ENCODE peak calls at places on chromosomes 13 and 19, in seven cellular contexts. I is heart right ventricle, J is A549, Z is bronchial epithelial cell, S is choroid plexus epithelial cell, D is HepG2, U is brain microvascular endothelial cell. K is an unnamed sample.

GRCh38 chr19:3276341-3276799 is 51.9 kb downstream of the CELF5 start:
- DNase-seq in I (no peak), J (peak; percentile 58), Z (peak; percentile 71), S (peak; percentile 4), D (peak; percentile 60), U (no peak), K (no peak)

GRCh38 chr13:60448907-60449510 is 52.0 kb downstream of the TDRD3 start:
- DNase-seq in I (no peak), J (peak; percentile 23), Z (peak; percentile 63), S (peak; percentile 84), D (peak; percentile 31), U (peak; percentile 61), K (peak; percentile 81)

GRCh38 chr19:39497850-39498261 is 891 bp upstream of the DLL3 start:
- DNase-seq in I (peak; percentile 49), J (no peak), Z (no peak), S (peak; percentile 41), D (peak; percentile 36), U (no peak), K (peak; percentile 29)

GRCh38 chr19:45442927-45443461 is 19.3 kb upstream of the ERCC1 start:
- DNase-seq in I (no peak), J (no peak), Z (no peak), S (peak; percentile 61), D (no peak), U (peak; percentile 83), K (peak; percentile 56)

GRCh38 chr19:3656747-3657394 is 30.3 kb upstream of the CACTIN start:
- DNase-seq in I (no peak), J (no peak), Z (peak; percentile 12), S (no peak), D (no peak), U (no peak), K (no peak)

GRCh38 chr13:110575322-110576069 is 14.0 kb upstream of the RAB20 start:
- DNase-seq in I (peak; percentile 23), J (no peak), Z (no peak), S (peak; percentile 11), D (peak; percentile 20), U (peak; percentile 14), K (peak; percentile 21)

GRCh38 chr19:55451522-55452380 is 8.7 kb upstream of the SHISA7 start:
- DNase-seq in I (no peak), J (no peak), Z (no peak), S (no peak), D (no peak), U (no peak), K (no peak)

GRCh38 chr13:33262069-33262487 is 23.5 kb downstream of the STARD13 start:
- DNase-seq in I (no peak), J (peak; percentile 21), Z (peak; percentile 95), S (no peak), D (peak; percentile 88), U (no peak), K (no peak)

GRCh38 chr19:5667751-5668271 is 12.5 kb downstream of the MICOS13 start:
- DNase-seq in I (no peak), J (no peak), Z (no peak), S (no peak), D (no peak), U (no peak), K (no peak)

GRCh38 chr13:39370048-39370447 is 232.9 kb downstream of the LHFPL6 start:
- DNase-seq in I (no peak), J (no peak), Z (no peak), S (no peak), D (no peak), U (no peak), K (no peak)

GRCh38 chr19:50036905-50037304 is 11.1 kb downstream of the ZNF473 start:
- DNase-seq in I (no peak), J (no peak), Z (peak; percentile 71), S (no peak), D (no peak), U (no peak), K (no peak)

GRCh38 chr13:98144501-98145350 is 1.8 kb downstream of the FARP1 start:
- DNase-seq in I (no peak), J (no peak), Z (peak; percentile 22), S (peak; percentile 63), D (peak; percentile 86), U (no peak), K (peak; percentile 42)

GRCh38 chr19:18408053-18408476 is 10.6 kb upstream of the LRRC25 start:
- DNase-seq in I (peak; percentile 58), J (no peak), Z (no peak), S (no peak), D (no peak), U (no peak), K (no peak)

GRCh38 chr13:23888658-23889597 is at the start of gene MIPEP:
- DNase-seq in I (peak; percentile 94), J (peak; percentile 83), Z (peak; percentile 86), S (peak; percentile 98), D (peak; percentile 90), U (peak; percentile 92), K (peak; percentile 97)

GRCh38 chr13:23881408-23881785 is 7.8 kb downstream of the MIPEP start:
- DNase-seq in I (no peak), J (no peak), Z (no peak), S (no peak), D (no peak), U (no peak), K (no peak)

DNA sequence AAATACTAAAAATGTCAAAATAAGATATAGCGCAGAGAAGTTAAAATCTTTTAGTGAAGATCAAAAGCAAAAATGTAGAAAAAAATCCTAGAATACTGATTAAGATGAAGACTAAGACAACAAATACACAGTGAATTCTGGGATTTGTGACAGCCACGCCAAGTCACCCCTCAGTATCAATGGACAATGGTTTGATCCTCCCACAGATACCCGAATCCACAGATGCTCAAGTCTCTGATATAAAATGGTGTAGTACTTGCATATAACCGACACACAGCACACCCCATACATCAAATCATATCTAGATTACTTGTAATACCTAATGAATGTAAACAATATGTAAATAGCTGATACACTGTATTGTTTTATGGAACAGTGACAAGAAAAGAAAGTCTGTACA is 5.9 kb downstream of the MIPEP start:
- DNase-seq in I (no peak), J (no peak), Z (no peak), S (no peak), D (no peak), U (no peak), K (no peak)
- TF ChIP-seq CTCF in I (no peak), J (no peak), Z (no peak), S (no peak), D (no peak), U (no peak), K (no peak)

GRCh38 chr19:30229524-30230174 is 142.5 kb upstream of the ZNF536 start:
- DNase-seq in I (no peak), J (no peak), Z (no peak), S (no peak), D (no peak), U (peak; percentile 4), K (no peak)

GRCh38 chr19:30227661-30228112 is 144.5 kb upstream of the ZNF536 start:
- DNase-seq in I (peak; percentile 67), J (peak; percentile 89), Z (no peak), S (peak; percentile 50), D (peak; percentile 17), U (peak; percentile 25), K (peak; percentile 40)

GRCh38 chr19:30227071-30227621 is 145.0 kb upstream of the ZNF536 start:
- DNase-seq in I (peak; percentile 19), J (peak; percentile 48), Z (no peak), S (no peak), D (no peak), U (no peak), K (peak; percentile 5)

GRCh38 chr19:30228726-30229523 is 143.3 kb upstream of the ZNF536 start:
- DNase-seq in I (no peak), J (no peak), Z (no peak), S (peak; percentile 20), D (no peak), U (no peak), K (peak; percentile 10)

DNA sequence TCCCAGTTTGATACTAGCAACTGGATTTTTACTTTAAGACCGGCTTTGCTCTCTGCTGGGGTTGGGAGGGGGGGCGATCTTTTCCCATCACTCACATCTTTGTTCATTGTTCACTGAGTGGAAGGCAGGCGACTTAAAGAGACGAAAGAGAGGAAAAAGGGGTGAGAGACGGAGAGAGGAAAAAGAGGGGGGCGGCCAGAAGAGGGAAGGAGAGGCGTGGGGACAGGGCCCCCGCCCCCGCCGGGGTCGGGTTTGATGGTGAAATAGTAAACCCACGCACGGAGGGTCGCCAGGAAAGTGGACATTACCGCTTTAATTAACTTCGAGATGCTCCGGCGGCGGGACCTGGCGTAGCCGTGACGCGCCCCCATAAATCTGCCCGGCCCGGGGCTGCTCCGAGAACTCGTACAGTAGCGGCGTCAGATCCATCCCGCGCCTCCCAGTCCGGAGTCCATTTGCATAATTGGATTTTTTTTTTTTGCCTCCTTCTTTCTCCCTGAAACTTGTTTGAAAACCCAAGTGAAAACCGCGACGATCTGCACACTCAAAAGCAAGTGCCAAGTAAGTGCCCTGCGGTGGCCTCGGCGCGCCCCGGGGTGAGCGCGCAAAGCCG is 144.0 kb upstream of the ZNF536 start:
- DNase-seq in I (no peak), J (no peak), Z (no peak), S (no peak), D (no peak), U (no peak), K (no peak)
- H3K4me3 ChIP-seq in I (peak overlapping the region; percentile 53), J (peak overlapping the region; percentile 71), Z (no peak overlapping the region), S (peak overlapping the region; percentile 18), D (peak overlapping the region; percentile 30), U (peak overlapping the region; percentile 39), K (peak overlapping the region; percentile 31)

GRCh38 chr13:94054159-94054558 is 425.3 kb downstream of the DCT start:
- DNase-seq in I (no peak), J (no peak), Z (no peak), S (no peak), D (no peak), U (no peak), K (no peak)

GRCh38 chr13:94061316-94061715 is 418.2 kb downstream of the DCT start:
- DNase-seq in I (no peak), J (no peak), Z (no peak), S (peak; percentile 44), D (no peak), U (peak; percentile 54), K (peak; percentile 19)

GRCh38 chr13:94058821-94059360 is 420.6 kb downstream of the DCT start:
- DNase-seq in I (no peak), J (no peak), Z (no peak), S (no peak), D (no peak), U (no peak), K (no peak)

GRCh38 chr13:94056362-94056990 is 423.0 kb downstream of the DCT start:
- DNase-seq in I (no peak), J (no peak), Z (no peak), S (peak; percentile 30), D (no peak), U (peak; percentile 37), K (no peak)

GRCh38 chr13:94057618-94058017 is 421.9 kb downstream of the DCT start:
- DNase-seq in I (no peak), J (no peak), Z (no peak), S (no peak), D (no peak), U (no peak), K (peak; percentile 38)
- TF ChIP-seq CTCF in I (no peak), J (no peak), Z (no peak), S (no peak), D (no peak), U (no peak), K (no peak)

DNA sequence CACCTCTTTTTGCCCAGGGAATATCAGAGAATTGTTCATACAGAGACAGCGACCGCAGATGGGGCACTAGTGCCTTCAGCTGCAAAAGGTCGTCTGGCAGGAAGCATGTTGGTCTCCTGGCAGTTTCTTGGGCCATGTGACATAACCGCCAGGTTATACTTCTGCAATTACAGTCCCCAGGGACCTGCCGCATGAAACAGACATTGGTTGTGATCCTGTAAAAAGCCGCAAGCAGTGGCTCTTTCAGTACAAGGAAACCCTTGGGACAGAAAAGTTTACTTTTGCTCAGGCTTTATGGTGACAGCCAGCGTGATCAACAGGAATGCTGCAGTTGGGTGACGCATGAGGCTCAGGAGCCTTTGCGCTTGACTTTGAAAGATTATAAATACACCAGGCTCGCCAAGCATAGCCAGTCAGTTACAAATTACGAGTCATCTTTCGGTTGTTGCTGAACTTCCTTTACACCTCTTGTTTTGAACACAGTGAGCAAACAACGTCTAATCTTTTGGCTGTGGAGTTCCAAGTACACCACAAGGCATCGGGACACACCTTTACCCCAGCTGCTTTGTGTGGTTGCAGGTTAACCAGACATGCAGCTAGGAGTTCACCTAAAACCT is 50.5 kb upstream of the UBE2L5 start:
- DNase-seq in I (no peak), J (no peak), Z (peak; percentile 82), S (peak; percentile 48), D (peak; percentile 35), U (peak; percentile 57), K (peak; percentile 42)
- H3K4me3 ChIP-seq in I (peak overlapping the region; percentile 24), J (no peak overlapping the region), Z (no peak overlapping the region), S (no peak overlapping the region), D (peak overlapping the region; percentile 8), U (no peak overlapping the region), K (no peak overlapping the region)